ENCODE peak calls at places on chromosomes 13 and 19, in five cellular contexts. One of them, this sample, is unnamed. For H3K4me1 and H3K36me3, the result is how much of the 10 kb centered on the place peaks cover.

GRCh38 chr19:8500158-8500557 is 2.3 kb downstream of the PRAM1 start:
- DNase-seq in GM23338: no peak
- DNase-seq in right lobe of liver: no peak
- DNase-seq in breast epithelium: no peak
- DNase-seq in body of pancreas: no peak
- DNase-seq in this sample: no peak

GRCh38 chr13:77584111-77584510 is 48.6 kb downstream of the SCEL start:
- DNase-seq in right lobe of liver: no peak
- DNase-seq in breast epithelium: peak
- DNase-seq in GM23338: no peak
- DNase-seq in body of pancreas: no peak
- DNase-seq in this sample: no peak

GRCh38 chr13:45402641-45403040 is 15.5 kb downstream of the SLC25A30 start:
- DNase-seq in breast epithelium: peak
- DNase-seq in right lobe of liver: no peak
- DNase-seq in body of pancreas: peak
- DNase-seq in GM23338: no peak
- DNase-seq in this sample: no peak

GRCh38 chr13:90680826-90681225 is 666.7 kb upstream of the MIR17HG start:
- DNase-seq in right lobe of liver: no peak
- DNase-seq in GM23338: no peak
- DNase-seq in breast epithelium: no peak
- DNase-seq in body of pancreas: no peak
- DNase-seq in this sample: no peak

GRCh38 chr19:48393559-48394330 is at the start of gene GRIN2D:
- DNase-seq in breast epithelium: no peak
- DNase-seq in right lobe of liver: no peak
- DNase-seq in GM23338: peak
- DNase-seq in body of pancreas: no peak
- DNase-seq in this sample: no peak

GRCh38 chr19:5904302-5905071 is at the start of gene VMAC:
- DNase-seq in GM23338: peak
- DNase-seq in breast epithelium: peak
- DNase-seq in right lobe of liver: peak
- DNase-seq in body of pancreas: peak
- DNase-seq in this sample: peak

GRCh38 chr13:112824429-112824828 is 134.6 kb downstream of the ATP11A start:
- DNase-seq in breast epithelium: no peak
- DNase-seq in right lobe of liver: no peak
- DNase-seq in GM23338: no peak
- DNase-seq in body of pancreas: no peak
- DNase-seq in this sample: no peak

GRCh38 chr19:51108805-51109146 is 567 bp upstream of the CTU1 start:
- DNase-seq in body of pancreas: no peak
- DNase-seq in GM23338: no peak
- DNase-seq in right lobe of liver: no peak
- DNase-seq in breast epithelium: no peak
- DNase-seq in this sample: no peak

GRCh38 chr13:108214511-108215383 is 589 bp downstream of the LIG4 start:
- DNase-seq in breast epithelium: no peak
- DNase-seq in body of pancreas: peak
- DNase-seq in GM23338: peak
- DNase-seq in right lobe of liver: peak
- DNase-seq in this sample: peak

GRCh38 chr19:4878491-4878968 is 11.1 kb upstream of the PLIN3 start:
- DNase-seq in breast epithelium: peak
- DNase-seq in right lobe of liver: no peak
- DNase-seq in GM23338: peak
- DNase-seq in body of pancreas: no peak
- DNase-seq in this sample: peak

GRCh38 chr13:99384468-99384867 is 77.3 kb upstream of the GPR183 start:
- DNase-seq in GM23338: no peak
- DNase-seq in right lobe of liver: no peak
- DNase-seq in body of pancreas: no peak
- DNase-seq in breast epithelium: no peak
- DNase-seq in this sample: no peak

GRCh38 chr19:38900220-38900629 is 456 bp downstream of the NFKBIB start:
- DNase-seq in GM23338: no peak
- DNase-seq in breast epithelium: no peak
- DNase-seq in body of pancreas: no peak
- DNase-seq in right lobe of liver: no peak
- DNase-seq in this sample: no peak

GRCh38 chr19:40811478-40812341 is 12.7 kb downstream of the EGLN2 start:
- DNase-seq in body of pancreas: no peak
- DNase-seq in GM23338: peak
- DNase-seq in right lobe of liver: no peak
- DNase-seq in breast epithelium: no peak
- DNase-seq in this sample: peak

GRCh38 chr19:32977269-32977668 is 5.2 kb downstream of the FAAP24 start:
- DNase-seq in right lobe of liver: no peak
- DNase-seq in GM23338: no peak
- DNase-seq in body of pancreas: no peak
- DNase-seq in breast epithelium: peak
- DNase-seq in this sample: no peak

GRCh38 chr19:55671054-55671378 is 4.0 kb upstream of the EPN1 start:
- DNase-seq in right lobe of liver: no peak
- DNase-seq in breast epithelium: no peak
- DNase-seq in GM23338: no peak
- DNase-seq in body of pancreas: no peak
- DNase-seq in this sample: no peak

GRCh38 chr13:113832204-113832603 is 31.7 kb downstream of the GAS6 start:
- DNase-seq in breast epithelium: no peak
- DNase-seq in GM23338: no peak
- DNase-seq in body of pancreas: no peak
- DNase-seq in right lobe of liver: peak
- DNase-seq in this sample: no peak

GRCh38 chr19:947090-947706 is 21.4 kb downstream of the ARID3A start:
- DNase-seq in GM23338: no peak
- DNase-seq in breast epithelium: no peak
- DNase-seq in body of pancreas: no peak
- DNase-seq in right lobe of liver: peak
- DNase-seq in this sample: peak

GRCh38 chr13:108269601-108270328 is at the start of gene TNFSF13B:
- DNase-seq in breast epithelium: no peak
- DNase-seq in body of pancreas: peak
- DNase-seq in right lobe of liver: peak
- DNase-seq in GM23338: peak
- DNase-seq in this sample: peak

GRCh38 chr19:7989071-7989575 is 16.3 kb downstream of the ELAVL1 start:
- DNase-seq in breast epithelium: no peak
- DNase-seq in GM23338: no peak
- DNase-seq in right lobe of liver: no peak
- DNase-seq in body of pancreas: no peak
- DNase-seq in this sample: no peak

GRCh38 chr13:110302154-110302553 is 4.8 kb downstream of the COL4A1 start:
- DNase-seq in GM23338: no peak
- DNase-seq in breast epithelium: no peak
- DNase-seq in right lobe of liver: no peak
- DNase-seq in body of pancreas: no peak
- DNase-seq in this sample: no peak

GRCh38 chr13:110302986-110303385 is 4.0 kb downstream of the COL4A1 start:
- DNase-seq in GM23338: no peak
- DNase-seq in body of pancreas: no peak
- DNase-seq in right lobe of liver: no peak
- DNase-seq in breast epithelium: no peak
- DNase-seq in this sample: no peak

GRCh38 chr13:110300090-110300815 is 6.7 kb downstream of the COL4A1 start:
- DNase-seq in right lobe of liver: no peak
- DNase-seq in body of pancreas: no peak
- DNase-seq in breast epithelium: no peak
- DNase-seq in GM23338: no peak
- DNase-seq in this sample: no peak

GRCh38 chr13:110301606-110302131 is 5.3 kb downstream of the COL4A1 start:
- DNase-seq in body of pancreas: no peak
- DNase-seq in right lobe of liver: no peak
- DNase-seq in GM23338: peak
- DNase-seq in breast epithelium: no peak
- DNase-seq in this sample: peak

GRCh38 chr13:110301083-110301482 is 5.9 kb downstream of the COL4A1 start:
- DNase-seq in GM23338: no peak
- DNase-seq in body of pancreas: no peak
- DNase-seq in right lobe of liver: no peak
- DNase-seq in breast epithelium: no peak
- DNase-seq in this sample: no peak
- H3K4me1 ChIP-seq in GM23338: under half
- H3K4me1 ChIP-seq in body of pancreas: under half
- H3K4me1 ChIP-seq in right lobe of liver: under half
- H3K4me1 ChIP-seq in breast epithelium: under half
- H3K4me1 ChIP-seq in this sample: under half

GRCh38 chr19:2428756-2429711 is 1.6 kb upstream of the TIMM13 start:
- DNase-seq in body of pancreas: no peak
- DNase-seq in GM23338: peak
- DNase-seq in right lobe of liver: no peak
- DNase-seq in breast epithelium: no peak
- DNase-seq in this sample: no peak
- H3K36me3 ChIP-seq in body of pancreas: under half
- H3K36me3 ChIP-seq in GM23338: under half
- H3K36me3 ChIP-seq in right lobe of liver: under half
- H3K36me3 ChIP-seq in breast epithelium: under half
- H3K36me3 ChIP-seq in this sample: under half

GRCh38 chr13:103030776-103031175 is 35.4 kb downstream of the SLC10A2 start:
- DNase-seq in breast epithelium: no peak
- DNase-seq in right lobe of liver: no peak
- DNase-seq in body of pancreas: no peak
- DNase-seq in GM23338: no peak
- DNase-seq in this sample: no peak
- H3K4me1 ChIP-seq in breast epithelium: under half
- H3K4me1 ChIP-seq in right lobe of liver: under half
- H3K4me1 ChIP-seq in body of pancreas: under half
- H3K4me1 ChIP-seq in GM23338: under half
- H3K4me1 ChIP-seq in this sample: under half

GRCh38 chr13:28333204-28333900 is 161.6 kb downstream of the FLT1 start:
- DNase-seq in body of pancreas: no peak
- DNase-seq in GM23338: no peak
- DNase-seq in right lobe of liver: no peak
- DNase-seq in breast epithelium: no peak
- DNase-seq in this sample: no peak

GRCh38 chr13:28338202-28338601 is 156.7 kb downstream of the FLT1 start:
- DNase-seq in breast epithelium: no peak
- DNase-seq in right lobe of liver: no peak
- DNase-seq in body of pancreas: no peak
- DNase-seq in GM23338: no peak
- DNase-seq in this sample: no peak

GRCh38 chr13:28337196-28338045 is 157.5 kb downstream of the FLT1 start:
- DNase-seq in GM23338: no peak
- DNase-seq in breast epithelium: no peak
- DNase-seq in right lobe of liver: no peak
- DNase-seq in body of pancreas: no peak
- DNase-seq in this sample: no peak

GRCh38 chr13:28338742-28339141 is 156.2 kb downstream of the FLT1 start:
- DNase-seq in body of pancreas: no peak
- DNase-seq in GM23338: no peak
- DNase-seq in breast epithelium: no peak
- DNase-seq in right lobe of liver: no peak
- DNase-seq in this sample: no peak

GRCh38 chr13:28336193-28336657 is 158.7 kb downstream of the FLT1 start:
- DNase-seq in right lobe of liver: no peak
- DNase-seq in breast epithelium: no peak
- DNase-seq in GM23338: no peak
- DNase-seq in body of pancreas: no peak
- DNase-seq in this sample: no peak
- H3K36me3 ChIP-seq in right lobe of liver: under half
- H3K36me3 ChIP-seq in breast epithelium: under half
- H3K36me3 ChIP-seq in GM23338: under half
- H3K36me3 ChIP-seq in body of pancreas: under half
- H3K36me3 ChIP-seq in this sample: under half

DNA sequence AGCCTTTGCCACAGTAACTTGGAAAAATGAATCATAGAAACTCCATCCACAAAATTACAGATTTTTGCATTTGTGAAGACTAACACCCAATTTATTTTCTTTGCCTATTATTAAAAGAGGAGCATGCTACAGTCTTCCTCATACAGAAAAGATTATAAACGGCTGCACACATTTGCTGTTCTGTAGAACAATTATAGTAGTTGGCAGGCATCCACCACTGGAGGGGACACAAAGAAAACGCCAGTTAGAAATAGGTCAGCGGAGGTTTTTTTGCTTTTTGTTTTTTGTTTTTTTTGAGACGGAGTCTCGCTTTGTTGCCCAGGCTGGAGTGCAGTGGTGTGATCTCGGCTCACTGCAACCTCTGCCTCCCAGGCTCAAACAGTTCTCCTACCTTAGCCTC is 51.6 kb downstream of the SACS start:
- DNase-seq in body of pancreas: no peak
- DNase-seq in breast epithelium: no peak
- DNase-seq in right lobe of liver: no peak
- DNase-seq in GM23338: no peak
- DNase-seq in this sample: no peak
- H3K4me1 ChIP-seq in body of pancreas: under half
- H3K4me1 ChIP-seq in breast epithelium: under half
- H3K4me1 ChIP-seq in right lobe of liver: under half
- H3K4me1 ChIP-seq in GM23338: under half
- H3K4me1 ChIP-seq in this sample: under half

GRCh38 chr19:49831592-49831991 is 13.5 kb downstream of the MED25 start:
- DNase-seq in body of pancreas: no peak
- DNase-seq in GM23338: no peak
- DNase-seq in right lobe of liver: no peak
- DNase-seq in breast epithelium: no peak
- DNase-seq in this sample: no peak
- H3K36me3 ChIP-seq in body of pancreas: under half
- H3K36me3 ChIP-seq in GM23338: under half
- H3K36me3 ChIP-seq in right lobe of liver: under half
- H3K36me3 ChIP-seq in breast epithelium: under half
- H3K36me3 ChIP-seq in this sample: under half

GRCh38 chr19:15262011-15262410 is 29.8 kb upstream of the EPHX3 start:
- DNase-seq in body of pancreas: peak
- DNase-seq in GM23338: no peak
- DNase-seq in breast epithelium: no peak
- DNase-seq in right lobe of liver: no peak
- DNase-seq in this sample: no peak

GRCh38 chr19:15256708-15257331 is 24.6 kb upstream of the EPHX3 start:
- DNase-seq in body of pancreas: no peak
- DNase-seq in right lobe of liver: no peak
- DNase-seq in GM23338: no peak
- DNase-seq in breast epithelium: no peak
- DNase-seq in this sample: no peak

GRCh38 chr19:15257782-15258181 is 25.5 kb upstream of the EPHX3 start:
- DNase-seq in body of pancreas: no peak
- DNase-seq in GM23338: no peak
- DNase-seq in breast epithelium: no peak
- DNase-seq in right lobe of liver: no peak
- DNase-seq in this sample: no peak

GRCh38 chr19:15260939-15261338 is 28.7 kb upstream of the EPHX3 start:
- DNase-seq in GM23338: peak
- DNase-seq in body of pancreas: no peak
- DNase-seq in breast epithelium: no peak
- DNase-seq in right lobe of liver: no peak
- DNase-seq in this sample: no peak

DNA sequence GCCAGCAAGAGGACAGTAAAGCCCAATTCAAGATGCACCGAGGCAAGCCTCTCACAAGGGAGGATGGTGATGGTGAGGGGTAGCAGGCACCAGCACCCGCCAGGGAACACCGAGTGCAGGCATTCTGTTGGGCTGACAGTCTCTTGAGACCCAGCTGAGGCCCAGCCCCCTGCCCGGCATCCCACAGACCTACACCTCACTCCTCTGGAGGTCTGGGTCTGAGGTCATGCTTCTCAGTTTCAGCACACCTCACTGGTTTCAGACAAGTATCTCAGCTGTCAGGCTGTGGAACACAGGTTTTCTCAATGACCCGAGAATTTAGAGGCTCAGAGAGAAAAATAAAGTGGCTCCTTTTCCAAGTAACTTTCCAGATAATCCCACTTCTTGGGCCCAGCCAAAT is 27.7 kb upstream of the EPHX3 start:
- DNase-seq in body of pancreas: no peak
- DNase-seq in GM23338: no peak
- DNase-seq in right lobe of liver: no peak
- DNase-seq in breast epithelium: no peak
- DNase-seq in this sample: no peak
- H3K4me1 ChIP-seq in body of pancreas: under half
- H3K4me1 ChIP-seq in GM23338: under half
- H3K4me1 ChIP-seq in right lobe of liver: under half
- H3K4me1 ChIP-seq in breast epithelium: under half
- H3K4me1 ChIP-seq in this sample: under half